ENCODE peak calls at places on chromosomes 5 and 9, in four cellular contexts. One of them, this sample, is unnamed.

GRCh38 chr5:22621084-22621483 is 232.1 kb downstream of the CDH12 start:
- DNase-seq in gastrocnemius medialis: no peak
- DNase-seq in HTR-8/SVneo: no peak
- DNase-seq in NCI-H460: no peak
- DNase-seq in this sample: no peak

GRCh38 chr5:107425541-107426031 is 245.2 kb downstream of the EFNA5 start:
- DNase-seq in gastrocnemius medialis: no peak
- DNase-seq in HTR-8/SVneo: peak; percentile 38
- DNase-seq in NCI-H460: peak; percentile 72
- DNase-seq in this sample: no peak

GRCh38 chr5:113093561-113093960 is 117.0 kb downstream of the DCP2 start:
- DNase-seq in gastrocnemius medialis: no peak
- DNase-seq in HTR-8/SVneo: no peak
- DNase-seq in NCI-H460: no peak
- DNase-seq in this sample: no peak

GRCh38 chr9:81693639-81694378 is 4.5 kb upstream of the TLE1 start:
- DNase-seq in gastrocnemius medialis: no peak
- DNase-seq in HTR-8/SVneo: no peak
- DNase-seq in NCI-H460: no peak
- DNase-seq in this sample: no peak

GRCh38 chr5:12985142-12985541 is 959.3 kb downstream of the DNAH5 start:
- DNase-seq in gastrocnemius medialis: no peak
- DNase-seq in HTR-8/SVneo: no peak
- DNase-seq in NCI-H460: no peak
- DNase-seq in this sample: no peak

GRCh38 chr5:29208026-29208425 is 1985.5 kb upstream of the CDH6 start:
- DNase-seq in gastrocnemius medialis: no peak
- DNase-seq in HTR-8/SVneo: no peak
- DNase-seq in NCI-H460: no peak
- DNase-seq in this sample: no peak

GRCh38 chr9:82939451-82939850 is 123.5 kb downstream of the RASEF start:
- DNase-seq in gastrocnemius medialis: no peak
- DNase-seq in HTR-8/SVneo: no peak
- DNase-seq in NCI-H460: no peak
- DNase-seq in this sample: no peak

GRCh38 chr5:144487207-144487606 is 316.5 kb downstream of the KCTD16 start:
- DNase-seq in gastrocnemius medialis: no peak
- DNase-seq in HTR-8/SVneo: no peak
- DNase-seq in NCI-H460: no peak
- DNase-seq in this sample: no peak

GRCh38 chr5:44252545-44252944 is 136.7 kb downstream of the FGF10 start:
- DNase-seq in gastrocnemius medialis: no peak
- DNase-seq in HTR-8/SVneo: no peak
- DNase-seq in NCI-H460: no peak
- DNase-seq in this sample: no peak

GRCh38 chr5:160463775-160464465 is 42.3 kb downstream of the PTTG1 start:
- DNase-seq in gastrocnemius medialis: no peak
- DNase-seq in HTR-8/SVneo: peak; percentile 63
- DNase-seq in NCI-H460: peak; percentile 14
- DNase-seq in this sample: no peak

GRCh38 chr5:39998518-39998917 is 573.7 kb upstream of the DAB2 start:
- DNase-seq in gastrocnemius medialis: no peak
- DNase-seq in HTR-8/SVneo: no peak
- DNase-seq in NCI-H460: no peak
- DNase-seq in this sample: no peak

GRCh38 chr9:26856413-26857032 is 36.1 kb downstream of the CAAP1 start:
- DNase-seq in gastrocnemius medialis: no peak
- DNase-seq in HTR-8/SVneo: peak; percentile 17
- DNase-seq in NCI-H460: peak; percentile 51
- DNase-seq in this sample: peak; percentile 25

GRCh38 chr9:68653141-68653595 is 51.9 kb upstream of the PIP5K1B start:
- DNase-seq in gastrocnemius medialis: no peak
- DNase-seq in HTR-8/SVneo: no peak
- DNase-seq in NCI-H460: no peak
- DNase-seq in this sample: no peak

GRCh38 chr9:137490532-137491186 is 31.5 kb upstream of the NSMF start:
- DNase-seq in gastrocnemius medialis: no peak
- DNase-seq in HTR-8/SVneo: no peak
- DNase-seq in NCI-H460: no peak
- DNase-seq in this sample: no peak

GRCh38 chr9:30799527-30800101 is 1584.8 kb upstream of the ACO1 start:
- DNase-seq in gastrocnemius medialis: no peak
- DNase-seq in HTR-8/SVneo: no peak
- DNase-seq in NCI-H460: no peak
- DNase-seq in this sample: no peak

GRCh38 chr5:52837591-52838001 is 49.9 kb downstream of the ITGA1 start:
- DNase-seq in gastrocnemius medialis: no peak
- DNase-seq in HTR-8/SVneo: no peak
- DNase-seq in NCI-H460: no peak
- DNase-seq in this sample: no peak

GRCh38 chr5:132369471-132370240 is at the start of gene SLC22A5:
- DNase-seq in gastrocnemius medialis: peak; percentile 61
- DNase-seq in HTR-8/SVneo: peak; percentile 63
- DNase-seq in NCI-H460: peak; percentile 32
- DNase-seq in this sample: peak; percentile 56